ENCODE peak calls at places on chromosomes 16 and 17, in five cellular contexts. U is activated naive CD8-positive, alpha-beta T cell treated with anti-CD3 and anti-CD28 coated beads, Interleukin-2, amount 50 U/mL, for 24 hours; H is B cell; E is Calu3; F is erythroblast. O is an unnamed sample.
A peak's percentile ranks its signal among the peaks of the same experiment; 100 is the strongest.

GRCh38 chr17:81097943-81098308 is 63.0 kb downstream of the BAIAP2 start:
- DNase-seq in U (peak; percentile 25), H (no peak), E (peak; percentile 56), F (no peak), O (no peak)

GRCh38 chr16:24381470-24382118 is 125.5 kb downstream of the CACNG3 start:
- DNase-seq in U (no peak), H (no peak), E (no peak), F (no peak), O (no peak)

GRCh38 chr17:58121925-58122324 is 26.3 kb upstream of the OR4D1 start:
- DNase-seq in U (peak; percentile 5), H (peak; percentile 14), E (peak; percentile 10), F (peak; percentile 39), O (no peak)

GRCh38 chr17:80760501-80760900 is 215.9 kb downstream of the RPTOR start:
- DNase-seq in U (no peak), H (peak; percentile 33), E (peak; percentile 54), F (no peak), O (no peak)

GRCh38 chr16:70750893-70751467 is 50.0 kb downstream of the VAC14 start:
- DNase-seq in U (no peak), H (no peak), E (no peak), F (no peak), O (no peak)

GRCh38 chr16:54402270-54402669 is 115.7 kb upstream of the IRX3 start:
- DNase-seq in U (no peak), H (no peak), E (no peak), F (no peak), O (no peak)

GRCh38 chr17:77778636-77779524 is 179.6 kb upstream of the TNRC6C start:
- DNase-seq in U (no peak), H (no peak), E (peak; percentile 37), F (no peak), O (no peak)

GRCh38 chr16:30526137-30526822 is at the start of gene ZNF768:
- DNase-seq in U (no peak), H (no peak), E (peak; percentile 64), F (no peak), O (no peak)

GRCh38 chr16:66382171-66382965 is 15.9 kb downstream of the CDH5 start:
- DNase-seq in U (no peak), H (no peak), E (no peak), F (no peak), O (no peak)